ENCODE peak calls at places on chromosome 7, in eight cellular contexts. Z is heart right ventricle, N is HepG2, M is fibroblast of lung, P is brain microvascular endothelial cell, G is right lobe of liver, Q is spleen, D is PC-3. T is an unnamed sample. For H3K27me3, the result is how much of the 10 kb centered on the place peaks cover.

GRCh38 chr7:99625321-99625720 is 8.6 kb downstream of the ZSCAN25 start:
- DNase-seq in Z (no peak), N (no peak), M (no peak), P (no peak), G (no peak), Q (no peak), D (no peak), T (no peak)

GRCh38 chr7:44639701-44640321 is 33.4 kb downstream of the OGDH start:
- DNase-seq in Z (no peak), N (peak), M (peak), P (peak), G (peak), Q (no peak), D (peak), T (peak)

GRCh38 chr7:106788637-106789036 is 76.4 kb upstream of the PIK3CG start:
- DNase-seq in Z (no peak), N (no peak), M (no peak), P (no peak), G (no peak), Q (no peak), D (peak), T (no peak)

GRCh38 chr7:106793015-106793651 is 71.9 kb upstream of the PIK3CG start:
- DNase-seq in Z (no peak), N (peak), M (peak), P (no peak), G (no peak), Q (no peak), D (peak), T (no peak)

GRCh38 chr7:128056901-128057300 is 25.7 kb upstream of the LRRC4 start:
- DNase-seq in Z (no peak), N (no peak), M (peak), P (peak), G (no peak), Q (no peak), D (no peak), T (no peak)

GRCh38 chr7:29327455-29327854 is 132.9 kb downstream of the CHN2 start:
- DNase-seq in Z (no peak), N (no peak), M (no peak), P (no peak), G (no peak), Q (no peak), D (no peak), T (no peak)

GRCh38 chr7:1961776-1962276 is 270.9 kb downstream of the MAD1L1 start:
- DNase-seq in Z (no peak), N (no peak), M (peak), P (peak), G (no peak), Q (no peak), D (peak), T (no peak)

GRCh38 chr7:46814516-46815250 is 767.2 kb downstream of the TNS3 start:
- DNase-seq in Z (no peak), N (no peak), M (no peak), P (no peak), G (no peak), Q (no peak), D (no peak), T (no peak)

GRCh38 chr7:74275401-74275881 is 13.8 kb upstream of the CLIP2 start:
- DNase-seq in Z (no peak), N (no peak), M (no peak), P (no peak), G (no peak), Q (no peak), D (no peak), T (no peak)

GRCh38 chr7:55964802-55965470 is 551 bp downstream of the NIPSNAP2 start:
- DNase-seq in Z (peak), N (peak), M (peak), P (peak), G (peak), Q (peak), D (peak), T (peak)

GRCh38 chr7:55065511-55066229 is 46.9 kb downstream of the EGFR start:
- DNase-seq in Z (no peak), N (peak), M (peak), P (peak), G (no peak), Q (no peak), D (peak), T (no peak)

GRCh38 chr7:134845461-134845860 is 66.0 kb downstream of the CALD1 start:
- DNase-seq in Z (no peak), N (peak), M (no peak), P (no peak), G (no peak), Q (no peak), D (peak), T (no peak)

GRCh38 chr7:140525741-140526140 is 46.4 kb upstream of the MKRN1 start:
- DNase-seq in Z (no peak), N (no peak), M (no peak), P (no peak), G (no peak), Q (no peak), D (peak), T (no peak)

GRCh38 chr7:137283147-137283546 is 60.4 kb downstream of the PTN start:
- DNase-seq in Z (no peak), N (no peak), M (no peak), P (no peak), G (no peak), Q (no peak), D (no peak), T (no peak)

GRCh38 chr7:46619723-46620310 is 698.7 kb upstream of the IGFBP3 start:
- DNase-seq in Z (no peak), N (no peak), M (no peak), P (no peak), G (no peak), Q (no peak), D (no peak), T (no peak)

GRCh38 chr7:55250313-55250712 is 114.8 kb upstream of the LANCL2 start:
- DNase-seq in Z (no peak), N (peak), M (no peak), P (no peak), G (no peak), Q (no peak), D (peak), T (no peak)

GRCh38 chr7:92838934-92839333 is 2.6 kb upstream of the CDK6 start:
- DNase-seq in Z (no peak), N (no peak), M (no peak), P (no peak), G (no peak), Q (no peak), D (no peak), T (no peak)

GRCh38 chr7:913736-914520 is 37.6 kb downstream of the GET4 start:
- DNase-seq in Z (no peak), N (no peak), M (no peak), P (no peak), G (no peak), Q (no peak), D (peak), T (no peak)

GRCh38 chr7:108171164-108171563 is 41.0 kb upstream of the LAMB4 start:
- DNase-seq in Z (no peak), N (no peak), M (no peak), P (no peak), G (no peak), Q (no peak), D (no peak), T (no peak)

GRCh38 chr7:100673942-100674431 is 447 bp downstream of the GNB2 start:
- DNase-seq in Z (peak), N (no peak), M (peak), P (no peak), G (peak), Q (peak), D (no peak), T (peak)

GRCh38 chr7:150748402-150748801 is 11.2 kb downstream of the GIMAP5 start:
- DNase-seq in Z (no peak), N (no peak), M (no peak), P (no peak), G (no peak), Q (no peak), D (no peak), T (no peak)

DNA sequence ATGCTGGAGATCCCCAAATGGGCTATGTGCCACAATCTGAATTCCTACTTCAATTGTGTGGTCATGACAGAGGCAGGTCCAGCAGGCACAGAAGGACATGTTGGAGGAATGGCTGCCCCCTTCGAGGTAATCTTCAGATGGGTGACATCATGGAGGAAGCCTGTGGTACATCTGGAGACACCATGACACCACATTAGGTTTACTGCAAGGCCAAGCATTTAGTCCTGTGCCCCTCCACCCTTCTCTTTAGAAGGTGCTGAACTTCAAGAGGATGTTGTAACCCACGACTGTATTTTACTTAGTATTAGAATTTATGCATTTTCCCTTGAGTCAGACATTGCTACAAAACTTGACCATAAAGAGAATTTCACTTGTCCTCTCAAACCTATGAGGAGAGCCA is 75.1 kb upstream of the DDC start:
- DNase-seq in Z (no peak), N (no peak), M (no peak), P (no peak), G (no peak), Q (no peak), D (no peak), T (no peak)
- H3K4me3 ChIP-seq in Z (no peak), N (no peak), M (no peak), P (no peak), G (no peak), Q (no peak), D (no peak), T (no peak)

GRCh38 chr7:7504910-7505704 is 30.6 kb downstream of the COL28A1 start:
- DNase-seq in Z (no peak), N (no peak), M (no peak), P (no peak), G (no peak), Q (no peak), D (peak), T (no peak)

GRCh38 chr7:7496326-7496725 is 39.3 kb downstream of the COL28A1 start:
- DNase-seq in Z (no peak), N (no peak), M (no peak), P (no peak), G (no peak), Q (no peak), D (no peak), T (no peak)

GRCh38 chr7:7495171-7495570 is 40.5 kb downstream of the COL28A1 start:
- DNase-seq in Z (no peak), N (no peak), M (no peak), P (no peak), G (no peak), Q (no peak), D (no peak), T (no peak)

GRCh38 chr7:7498881-7499280 is 36.8 kb downstream of the COL28A1 start:
- DNase-seq in Z (no peak), N (no peak), M (no peak), P (no peak), G (no peak), Q (no peak), D (no peak), T (no peak)

GRCh38 chr7:7499892-7500291 is 35.8 kb downstream of the COL28A1 start:
- DNase-seq in Z (no peak), N (peak), M (no peak), P (no peak), G (no peak), Q (no peak), D (no peak), T (no peak)
- H3K27me3 ChIP-seq in Z (under half), N (under half), M (under half), P (under half), G (under half), Q (under half), D (under half), T (under half)

DNA sequence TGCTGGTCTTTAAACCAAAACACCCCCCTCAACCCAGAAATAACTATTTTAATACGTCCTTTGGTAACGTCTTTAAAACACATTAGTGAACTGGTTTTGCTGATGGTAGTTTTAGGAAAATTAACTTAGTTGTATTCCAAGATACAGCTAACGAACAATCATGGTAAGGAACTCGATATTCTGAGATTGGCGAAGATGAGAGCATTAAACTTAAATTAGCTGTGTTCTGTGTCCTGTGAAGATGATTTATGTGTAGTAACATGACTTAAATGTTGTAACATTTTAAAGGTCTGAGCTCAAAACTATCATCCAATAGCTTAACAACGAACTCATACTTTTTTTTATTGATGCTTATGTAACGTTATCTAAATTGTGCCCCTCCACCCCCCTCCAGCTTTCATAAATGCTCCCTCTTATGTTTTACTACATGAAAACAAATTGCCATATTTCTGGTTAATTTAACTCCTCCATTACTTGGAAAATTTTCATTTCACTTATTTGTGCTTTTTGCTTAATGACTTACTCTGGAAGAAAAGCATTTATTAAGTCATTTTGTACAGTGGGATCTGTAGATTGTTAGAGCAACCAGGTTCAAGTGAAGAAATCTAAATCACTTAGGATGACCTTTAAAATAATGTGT is 1.7 kb downstream of the SDK1 start:
- DNase-seq in Z (no peak), N (no peak), M (peak), P (no peak), G (no peak), Q (no peak), D (no peak), T (no peak)
- H3K4me3 ChIP-seq in Z (peak), N (peak), M (peak), P (no peak), G (peak), Q (peak), D (peak), T (peak)

DNA sequence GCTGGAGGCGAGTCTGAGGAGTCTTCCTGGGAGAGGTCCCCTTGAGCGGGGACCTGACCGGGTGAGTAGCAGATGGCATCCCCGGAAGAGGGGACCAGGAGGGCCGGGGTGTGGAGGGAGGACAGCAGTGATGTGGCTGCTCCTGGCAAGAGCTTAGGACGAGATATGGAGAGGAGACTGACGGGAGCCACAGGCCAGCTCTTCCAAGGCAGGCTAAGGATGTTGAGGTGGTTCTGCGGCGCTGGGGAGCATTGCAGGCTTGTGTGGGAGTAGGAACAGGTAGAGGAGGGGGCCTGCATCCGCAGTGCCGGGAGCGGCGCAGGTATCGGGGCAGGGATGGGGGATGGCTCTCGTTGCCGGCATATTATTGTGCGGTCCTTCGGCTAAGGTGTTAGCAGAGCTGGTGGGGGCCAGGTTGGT is 76.7 kb upstream of the ANLN start:
- DNase-seq in Z (no peak), N (no peak), M (no peak), P (no peak), G (no peak), Q (peak), D (no peak), T (no peak)
- H3K27me3 ChIP-seq in Z (under half), N (under half), M (under half), P (under half), G (under half), Q (under half), D (under half), T (under half)

GRCh38 chr7:152411389-152411788 is 24.4 kb downstream of the KMT2C start:
- DNase-seq in Z (no peak), N (no peak), M (no peak), P (no peak), G (no peak), Q (no peak), D (no peak), T (no peak)
- H3K4me3 ChIP-seq in Z (no peak), N (no peak), M (no peak), P (no peak), G (no peak), Q (no peak), D (no peak), T (no peak)

GRCh38 chr7:27185013-27185707 is at the start of gene HOXA11:
- DNase-seq in Z (no peak), N (no peak), M (peak), P (no peak), G (no peak), Q (peak), D (peak), T (no peak)
- H3K27me3 ChIP-seq in Z (half or more), N (under half), M (half or more), P (half or more), G (half or more), Q (half or more), D (under half), T (under half)

DNA sequence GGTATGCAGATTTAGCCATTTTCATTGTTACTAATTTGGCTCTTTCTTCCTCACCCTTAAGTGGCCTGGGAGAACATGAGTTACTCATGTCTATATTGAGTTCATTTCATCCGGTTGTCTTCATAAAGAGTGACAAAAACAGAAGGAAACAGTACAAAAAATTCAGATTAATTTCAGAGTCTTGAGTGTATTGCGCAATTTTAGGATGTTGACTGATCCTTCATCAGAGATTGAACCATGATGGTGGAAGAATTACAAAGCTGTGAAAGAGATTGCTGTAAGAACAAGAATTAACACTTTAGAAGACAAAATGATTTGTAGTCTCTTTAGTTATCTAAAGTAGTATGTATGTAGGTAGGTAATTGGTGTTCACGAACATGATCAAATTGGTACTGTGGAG is 194.0 kb upstream of the PPP1R3A start:
- DNase-seq in Z (no peak), N (no peak), M (no peak), P (no peak), G (no peak), Q (no peak), D (no peak), T (no peak)
- H3K4me3 ChIP-seq in Z (no peak), N (no peak), M (no peak), P (no peak), G (no peak), Q (no peak), D (no peak), T (no peak)

GRCh38 chr7:157019718-157020451 is 9.4 kb upstream of the MNX1 start:
- DNase-seq in Z (no peak), N (no peak), M (no peak), P (no peak), G (no peak), Q (no peak), D (no peak), T (no peak)
- H3K27me3 ChIP-seq in Z (half or more), N (under half), M (half or more), P (half or more), G (half or more), Q (half or more), D (half or more), T (under half)